ENCODE peak calls at places on chromosomes 4 and X, in four cellular contexts. V is adrenal gland, U is A549, M is left lung. N is an unnamed sample.

GRCh38 chrX:155070663-155070974 is 317 bp downstream of the CMC4 start:
- DNase-seq in V (no peak), U (no peak), M (no peak), N (peak)

GRCh38 chrX:16573781-16574180 is 76.2 kb upstream of the S100G start:
- DNase-seq in V (no peak), U (no peak), M (no peak), N (no peak)

GRCh38 chr4:183960912-183961569 is 55.9 kb downstream of the STOX2 start:
- DNase-seq in V (peak), U (no peak), M (no peak), N (no peak)

GRCh38 chrX:104270916-104271512 is 16.3 kb upstream of the ESX1 start:
- DNase-seq in V (peak), U (peak), M (no peak), N (peak)

GRCh38 chrX:131841496-131842410 is 181.3 kb upstream of the STK26 start:
- DNase-seq in V (no peak), U (peak), M (no peak), N (no peak)

GRCh38 chr4:97123573-97123972 is 1019.7 kb downstream of the STPG2 start:
- DNase-seq in V (no peak), U (no peak), M (no peak), N (no peak)

GRCh38 chrX:44162964-44163475 is 180.5 kb downstream of the EFHC2 start:
- DNase-seq in V (no peak), U (no peak), M (no peak), N (no peak)

GRCh38 chrX:101999644-102000539 is 68.1 kb upstream of the ZMAT1 start:
- DNase-seq in V (no peak), U (no peak), M (peak), N (no peak)

GRCh38 chrX:24133280-24133679 is 16.2 kb upstream of the ZFX start:
- DNase-seq in V (no peak), U (no peak), M (no peak), N (no peak)

GRCh38 chr4:55768291-55768690 is 51.3 kb upstream of the EXOC1L start:
- DNase-seq in V (no peak), U (peak), M (no peak), N (no peak)

GRCh38 chrX:49309401-49309981 is 6.0 kb downstream of the GAGE10 start:
- DNase-seq in V (no peak), U (no peak), M (no peak), N (no peak)

GRCh38 chr4:163161536-163162205 is 5.0 kb downstream of the NAF1 start:
- DNase-seq in V (no peak), U (no peak), M (no peak), N (no peak)

GRCh38 chrX:19846995-19847790 is 40.2 kb downstream of the SH3KBP1 start:
- DNase-seq in V (peak), U (peak), M (no peak), N (peak)

GRCh38 chr4:41129128-41129754 is 85.1 kb downstream of the APBB2 start:
- DNase-seq in V (no peak), U (no peak), M (no peak), N (no peak)

GRCh38 chr4:77193046-77193445 is 36.0 kb downstream of the CCNG2 start:
- DNase-seq in V (no peak), U (no peak), M (no peak), N (no peak)

DNA sequence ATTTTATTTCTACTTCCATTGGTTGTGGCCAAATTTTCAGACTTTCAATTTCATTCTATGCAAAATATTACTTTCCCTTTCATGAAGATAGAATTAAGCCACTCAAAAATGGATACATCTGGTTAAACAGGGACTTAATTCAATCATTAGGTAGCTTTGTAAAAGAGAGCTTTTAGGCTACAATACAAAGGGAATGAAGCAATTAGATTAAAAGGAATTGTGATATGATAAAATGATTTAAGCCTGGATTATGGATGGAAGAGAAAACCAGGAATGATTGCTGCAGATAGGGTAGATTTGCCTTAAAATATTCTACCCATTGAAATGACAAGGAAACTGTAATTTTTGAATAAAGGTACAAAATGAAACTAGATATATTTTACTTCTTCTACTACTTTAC is 134.6 kb upstream of the PDHA2 start:
- DNase-seq in V (no peak), U (no peak), M (no peak), N (no peak)
- H3K27ac ChIP-seq in V (no peak), U (no peak), M (no peak), N (no peak)

DNA sequence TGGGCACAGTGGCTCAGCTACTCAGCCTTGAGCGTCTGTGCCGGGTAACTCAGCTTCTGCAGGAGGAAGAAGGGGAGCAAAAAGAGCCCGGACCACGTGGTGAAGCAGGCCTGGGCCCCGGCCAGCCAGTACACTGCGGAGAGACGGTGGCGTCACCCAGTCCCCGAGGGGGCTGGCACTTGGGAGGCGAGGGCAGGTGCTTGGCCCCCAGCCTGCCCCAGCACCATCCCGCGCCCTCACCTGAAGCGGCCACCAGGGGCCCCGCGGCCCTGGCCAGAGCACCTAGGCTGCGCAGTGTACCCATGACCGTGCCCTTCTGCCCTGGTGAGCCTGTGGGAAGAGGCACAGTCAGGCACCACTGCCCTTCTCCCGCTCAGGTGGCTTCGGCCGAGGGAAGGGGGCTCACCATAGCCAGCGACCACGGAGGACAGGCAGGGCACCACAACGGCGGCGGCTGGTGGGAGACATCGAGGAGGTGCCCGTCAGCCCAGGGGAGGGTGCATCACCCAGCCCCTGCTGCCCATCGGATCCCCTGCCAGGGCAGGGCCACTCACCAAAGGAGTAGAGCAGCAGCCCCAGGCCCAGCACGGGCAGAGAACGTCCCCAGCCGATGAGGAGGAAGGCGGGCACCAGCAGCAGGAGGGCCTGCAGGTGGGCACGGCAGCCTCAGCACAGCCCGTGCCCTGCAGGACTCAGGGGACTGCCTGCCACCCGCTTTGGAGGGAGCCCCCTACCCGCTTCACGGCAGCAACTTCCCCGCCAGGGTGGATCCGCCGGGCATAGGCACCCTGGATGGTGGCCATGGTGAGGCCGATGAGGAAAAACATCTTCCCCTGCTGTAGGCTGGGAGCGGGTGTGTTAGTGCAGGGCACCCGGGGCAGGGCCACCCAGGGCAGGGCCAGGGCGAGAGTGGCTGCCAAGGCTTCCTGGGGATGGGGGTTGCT is 32.1 kb downstream of the NOP14 start:
- DNase-seq in V (peak), U (no peak), M (peak), N (no peak)
- TF ChIP-seq CTCF in V (no peak), U (no peak), M (peak), N (no peak)

GRCh38 chr4:19645589-19645988 is 606.1 kb upstream of the SLIT2 start:
- DNase-seq in V (no peak), U (no peak), M (no peak), N (no peak)
- H3K27ac ChIP-seq in V (no peak), U (no peak), M (no peak), N (no peak)

GRCh38 chr4:182916483-182917181 is 554 bp downstream of the DCTD start:
- DNase-seq in V (peak), U (peak), M (peak), N (peak)
- TF ChIP-seq CTCF in V (no peak), U (no peak), M (no peak), N (no peak)

DNA sequence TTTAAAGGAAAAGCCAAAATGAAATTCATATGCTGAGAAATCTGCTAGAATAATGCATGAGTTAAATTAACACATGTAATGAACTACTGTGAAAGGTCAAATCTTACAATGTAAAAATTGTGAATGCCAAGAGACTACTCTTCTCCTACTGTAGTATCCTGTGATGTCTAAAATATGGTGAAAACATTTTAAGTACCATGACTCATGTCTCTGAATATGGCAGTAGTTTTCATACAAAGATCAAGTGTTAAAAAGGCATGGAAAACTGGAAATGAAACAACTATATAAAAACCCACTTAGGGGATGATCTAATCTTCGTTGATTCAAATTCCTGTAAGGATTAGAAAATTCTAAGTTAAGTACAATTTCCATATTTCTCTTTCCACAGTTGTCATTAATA is 221.3 kb downstream of the PPP3CA start:
- DNase-seq in V (no peak), U (no peak), M (no peak), N (no peak)
- H3K27ac ChIP-seq in V (no peak), U (no peak), M (no peak), N (no peak)

GRCh38 chr4:1612278-1613098 is 71.6 kb downstream of the FAM53A start:
- DNase-seq in V (no peak), U (no peak), M (peak), N (no peak)

GRCh38 chr4:1614854-1615595 is 69.1 kb downstream of the FAM53A start:
- DNase-seq in V (no peak), U (no peak), M (peak), N (no peak)

GRCh38 chr4:1613099-1613495 is 71.0 kb downstream of the FAM53A start:
- DNase-seq in V (no peak), U (no peak), M (peak), N (no peak)

GRCh38 chr4:1614502-1614853 is 69.6 kb downstream of the FAM53A start:
- DNase-seq in V (no peak), U (no peak), M (peak), N (no peak)

GRCh38 chr4:1614049-1614448 is 70.1 kb downstream of the FAM53A start:
- DNase-seq in V (no peak), U (no peak), M (peak), N (no peak)
- TF ChIP-seq CTCF in V (no peak), U (no peak), M (no peak), N (no peak)

GRCh38 chr4:89684536-89684935 is 152.4 kb downstream of the SNCA start:
- DNase-seq in V (no peak), U (no peak), M (no peak), N (no peak)
- H3K27ac ChIP-seq in V (no peak), U (no peak), M (no peak), N (no peak)

GRCh38 chr4:107854326-107855030 is 29.7 kb downstream of the SGMS2 start:
- DNase-seq in V (no peak), U (no peak), M (no peak), N (no peak)

GRCh38 chr4:107857741-107858140 is 33.0 kb downstream of the SGMS2 start:
- DNase-seq in V (no peak), U (no peak), M (no peak), N (no peak)

GRCh38 chr4:107856901-107857300 is 32.2 kb downstream of the SGMS2 start:
- DNase-seq in V (no peak), U (no peak), M (no peak), N (no peak)

GRCh38 chr4:107855723-107856122 is 31.0 kb downstream of the SGMS2 start:
- DNase-seq in V (no peak), U (no peak), M (no peak), N (no peak)

DNA sequence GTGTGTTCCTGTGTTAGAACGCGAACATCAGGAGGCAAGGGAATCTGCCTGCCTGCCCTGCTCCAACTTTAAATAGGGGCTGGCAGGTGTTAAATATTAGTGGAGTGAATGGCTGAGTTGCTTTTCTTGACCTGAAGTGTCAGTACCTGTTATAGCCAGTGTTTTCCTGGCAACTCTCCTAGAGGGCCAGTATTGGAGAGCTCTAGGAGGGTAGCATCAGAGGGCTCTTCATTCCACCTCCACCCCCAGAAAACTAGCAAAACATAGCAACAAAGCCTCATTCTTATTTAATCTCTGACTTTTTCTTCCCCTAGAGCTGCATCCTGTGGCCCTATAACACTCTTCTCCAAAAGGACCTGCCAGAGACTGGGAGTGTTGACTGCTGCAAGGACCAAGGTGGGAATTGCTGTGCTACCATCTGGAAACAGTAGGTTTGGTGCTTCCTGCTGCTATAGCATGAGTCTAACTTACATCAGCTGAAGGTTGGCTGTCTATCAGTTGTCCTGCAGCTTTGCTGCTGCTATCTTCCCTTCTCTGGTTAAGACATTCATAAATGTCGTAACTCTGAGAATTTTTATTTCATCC is 33.5 kb downstream of the SGMS2 start:
- DNase-seq in V (no peak), U (no peak), M (no peak), N (no peak)
- TF ChIP-seq CTCF in V (no peak), U (no peak), M (no peak), N (no peak)

GRCh38 chr4:150280081-150280950 is 202.1 kb downstream of the DCLK2 start:
- DNase-seq in V (no peak), U (no peak), M (no peak), N (no peak)
- H3K27ac ChIP-seq in V (no peak), U (peak), M (peak), N (no peak)

GRCh38 chrX:35442421-35442820 is 355.7 kb upstream of the MAGEB16 start:
- DNase-seq in V (no peak), U (no peak), M (no peak), N (no peak)

GRCh38 chrX:35439692-35440091 is 358.4 kb upstream of the MAGEB16 start:
- DNase-seq in V (no peak), U (peak), M (no peak), N (no peak)

GRCh38 chrX:35439042-35439639 is 359.0 kb upstream of the MAGEB16 start:
- DNase-seq in V (no peak), U (no peak), M (no peak), N (no peak)
- TF ChIP-seq CTCF in V (no peak), U (no peak), M (no peak), N (no peak)

N was measured in tibial nerve.